ENCODE peak calls at places on chromosomes 5 and 9, in nine cellular contexts. S is bronchial epithelial cell, Q is glutamatergic neuron, U is endodermal cell, N is mucosa of descending colon, V is right atrium auricular region, R is IMR-90, C is NB4, M is progenitor cell of endocrine pancreas. B is an unnamed sample.
A peak's percentile ranks its signal among the peaks of the same experiment; 100 is the strongest.

GRCh38 chr5:18534119-18534518 is 899.9 kb downstream of the TAF11L14 start:
- DNase-seq in S (no peak), Q (no peak), U (peak; percentile 80), N (no peak), V (no peak), R (no peak), C (no peak), M (no peak), B (no peak)

GRCh38 chr5:74507596-74507995 is 132.9 kb downstream of the ENC1 start:
- DNase-seq in S (no peak), Q (no peak), U (peak; percentile 64), N (no peak), V (no peak), R (no peak), C (no peak), M (no peak), B (no peak)

GRCh38 chr9:6852243-6852963 is 94.6 kb downstream of the KDM4C start:
- DNase-seq in S (peak; percentile 51), Q (no peak), U (peak; percentile 22), N (no peak), V (no peak), R (peak; percentile 56), C (no peak), M (no peak), B (no peak)

GRCh38 chr9:7103382-7104170 is 345.8 kb downstream of the KDM4C start:
- DNase-seq in S (peak; percentile 74), Q (peak; percentile 23), U (peak; percentile 65), N (no peak), V (no peak), R (peak; percentile 8), C (peak; percentile 50), M (no peak), B (no peak)

GRCh38 chr9:31519011-31519410 is 865.4 kb upstream of the ACO1 start:
- DNase-seq in S (peak; percentile 48), Q (peak; percentile 21), U (peak; percentile 66), N (no peak), V (no peak), R (no peak), C (no peak), M (no peak), B (no peak)

GRCh38 chr5:171714286-171714685 is 71.3 kb upstream of the SMIM23 start:
- DNase-seq in S (no peak), Q (no peak), U (peak; percentile 23), N (no peak), V (peak; percentile 55), R (no peak), C (no peak), M (peak; percentile 1), B (no peak)

GRCh38 chr5:163846512-163846911 is 341.1 kb downstream of the MAT2B start:
- DNase-seq in S (peak; percentile 81), Q (no peak), U (no peak), N (no peak), V (no peak), R (peak; percentile 72), C (no peak), M (no peak), B (no peak)

GRCh38 chr5:172173771-172174170 is 14.3 kb downstream of the STK10 start:
- DNase-seq in S (peak; percentile 75), Q (no peak), U (no peak), N (no peak), V (no peak), R (peak; percentile 65), C (peak; percentile 88), M (no peak), B (no peak)

GRCh38 chr9:68705636-68706578 is 867 bp downstream of the PIP5K1B start:
- DNase-seq in S (no peak), Q (peak; percentile 29), U (peak; percentile 63), N (peak; percentile 73), V (no peak), R (no peak), C (peak; percentile 45), M (peak; percentile 17), B (peak; percentile 58)

GRCh38 chr9:136544549-136545064 is 1.2 kb downstream of the NOTCH1 start:
- DNase-seq in S (no peak), Q (peak; percentile 47), U (no peak), N (peak; percentile 87), V (no peak), R (no peak), C (peak; percentile 38), M (peak; percentile 39), B (peak; percentile 84)

GRCh38 chr5:74934949-74935751 is 69.0 kb upstream of the FAM169A start:
- DNase-seq in S (peak; percentile 70), Q (no peak), U (peak; percentile 58), N (no peak), V (no peak), R (peak; percentile 50), C (peak; percentile 19), M (no peak), B (no peak)

GRCh38 chr5:162603399-162603798 is 535.8 kb downstream of the GABRG2 start:
- DNase-seq in S (no peak), Q (no peak), U (no peak), N (no peak), V (no peak), R (no peak), C (no peak), M (no peak), B (no peak)

DNA sequence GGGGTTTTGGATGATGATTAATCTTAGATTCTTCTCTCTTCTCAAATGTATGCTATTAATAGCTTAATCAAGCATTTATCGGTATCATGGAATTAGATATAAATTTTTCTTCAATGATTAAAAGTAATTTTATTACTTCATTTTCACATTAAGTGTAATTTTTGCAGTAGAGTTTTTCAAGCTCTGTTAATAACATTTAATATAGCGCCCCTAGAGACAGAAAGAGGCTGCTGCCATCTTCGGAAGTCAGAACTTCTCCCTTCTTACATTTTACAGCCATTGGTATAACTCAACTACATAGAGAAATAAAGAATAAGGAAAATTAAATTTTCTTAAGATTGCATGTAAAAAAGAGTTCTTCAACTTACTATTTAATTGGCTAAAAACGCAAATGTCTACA is 540.3 kb downstream of the GABRG2 start:
- DNase-seq in S (no peak), Q (no peak), U (peak; percentile 42), N (no peak), V (no peak), R (no peak), C (no peak), M (no peak), B (no peak)
- TF ChIP-seq CTCF in S (no peak), Q (peak; percentile 41), U (peak; percentile 84), N (no peak), V (no peak), R (no peak), C (no peak), M (peak; percentile 62), B (no peak)

GRCh38 chr9:581673-582497 is 259.6 kb upstream of the DMRT1 start:
- DNase-seq in S (no peak), Q (peak; percentile 51), U (peak; percentile 83), N (no peak), V (no peak), R (no peak), C (peak; percentile 69), M (peak; percentile 21), B (peak; percentile 46)
- TF ChIP-seq CTCF in S (peak; percentile 51), Q (peak; percentile 31), U (peak; percentile 76), N (no peak), V (no peak), R (peak; percentile 36), C (peak; percentile 96), M (peak; percentile 60), B (no peak)

GRCh38 chr5:141373673-141374317 is at the start of gene PCDHGA6:
- DNase-seq in S (peak; percentile 29), Q (no peak), U (no peak), N (no peak), V (no peak), R (peak; percentile 58), C (peak; percentile 16), M (no peak), B (no peak)
- TF ChIP-seq CTCF in S (peak; percentile 36), Q (no peak), U (peak; percentile 39), N (no peak), V (no peak), R (peak; percentile 53), C (peak; percentile 15), M (no peak), B (peak; percentile 15)

GRCh38 chr5:80756292-80756691 is 101.5 kb upstream of the DHFR start:
- DNase-seq in S (no peak), Q (no peak), U (no peak), N (no peak), V (no peak), R (no peak), C (no peak), M (no peak), B (no peak)
- TF ChIP-seq CTCF in S (no peak), Q (no peak), U (no peak), N (no peak), V (no peak), R (no peak), C (no peak), M (no peak), B (no peak)

GRCh38 chr5:151155149-151155776 is 2.3 kb downstream of the ANXA6 start:
- DNase-seq in S (no peak), Q (no peak), U (no peak), N (no peak), V (no peak), R (peak; percentile 27), C (peak; percentile 76), M (no peak), B (no peak)

GRCh38 chr5:151156732-151157402 is 712 bp downstream of the ANXA6 start:
- DNase-seq in S (no peak), Q (peak; percentile 42), U (peak; percentile 68), N (no peak), V (no peak), R (peak; percentile 23), C (peak; percentile 79), M (no peak), B (peak; percentile 62)

GRCh38 chr5:151157426-151158286 is at the start of gene ANXA6:
- DNase-seq in S (peak; percentile 50), Q (peak; percentile 81), U (peak; percentile 92), N (peak; percentile 80), V (peak; percentile 91), R (peak; percentile 73), C (peak; percentile 86), M (peak; percentile 42), B (peak; percentile 86)

GRCh38 chr5:151158287-151158661 is 695 bp upstream of the ANXA6 start:
- DNase-seq in S (no peak), Q (no peak), U (peak; percentile 87), N (no peak), V (no peak), R (no peak), C (peak; percentile 68), M (no peak), B (peak; percentile 54)

DNA sequence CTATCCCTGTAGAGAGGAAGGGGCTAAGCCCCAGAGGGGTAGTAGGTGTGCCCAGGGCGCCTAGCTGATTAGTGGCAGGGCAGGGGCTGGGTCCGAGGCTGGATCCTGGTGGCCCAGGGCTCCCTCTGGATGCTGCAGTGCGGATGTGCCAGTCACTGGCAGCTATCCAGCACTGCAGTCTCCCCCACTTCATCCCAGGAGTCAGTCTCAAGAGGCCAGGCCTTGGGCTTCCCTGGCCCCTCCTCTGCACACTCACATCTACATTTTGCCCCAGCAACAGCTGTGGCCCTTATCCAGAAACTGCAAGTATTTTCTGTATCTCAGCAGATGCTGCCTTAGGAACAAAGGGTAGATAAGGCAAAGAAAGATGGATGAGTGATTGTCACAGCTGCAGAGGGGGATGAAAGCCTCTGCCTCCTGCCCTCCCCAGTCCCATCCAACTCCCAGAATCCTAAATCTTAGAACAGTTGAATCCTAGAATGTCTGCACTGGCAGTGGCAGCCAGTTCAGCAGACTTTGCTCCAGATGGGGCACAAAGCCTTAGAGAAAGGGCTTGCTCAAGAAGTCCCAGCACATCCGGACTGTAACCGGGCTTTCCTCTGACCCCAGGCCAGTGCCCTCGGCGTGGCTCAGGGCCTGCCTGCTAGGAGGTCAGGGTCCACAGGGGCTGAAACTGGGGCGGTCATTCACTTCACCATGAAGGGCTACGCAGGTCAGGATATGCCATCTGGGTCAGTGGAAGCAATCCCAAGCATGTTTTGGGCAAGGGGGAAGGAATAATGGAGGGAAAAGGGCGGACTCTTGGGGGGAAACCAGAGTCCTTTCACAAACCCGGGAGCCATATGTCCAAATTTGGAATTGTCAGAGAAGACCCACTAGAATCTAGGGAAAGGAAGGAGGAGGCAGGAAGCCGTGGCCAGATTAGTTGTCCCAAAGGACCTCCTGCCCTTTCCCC is 1.5 kb downstream of the ANXA6 start:
- DNase-seq in S (no peak), Q (peak; percentile 54), U (peak; percentile 63), N (peak; percentile 32), V (no peak), R (peak; percentile 68), C (peak; percentile 60), M (no peak), B (no peak)
- TF ChIP-seq CTCF in S (no peak), Q (no peak), U (peak; percentile 29), N (no peak), V (no peak), R (no peak), C (no peak), M (no peak), B (no peak)

B was measured in GM13976.